ENCODE peak calls at places on chromosomes 13 and 19, in four cellular contexts. G is fibroblast of lung, B is IMR-90, M is adipocyte. I is an unnamed sample.

GRCh38 chr13:101271681-101272245 is 144.5 kb downstream of the NALCN start:
- DNase-seq in B (no peak), G (no peak), M (no peak), I (no peak)

GRCh38 chr13:20151016-20151415 is 9.8 kb downstream of the GJA3 start:
- DNase-seq in B (no peak), M (no peak), G (no peak), I (no peak)

GRCh38 chr13:90838561-90838960 is 508.9 kb upstream of the MIR17HG start:
- DNase-seq in B (no peak), M (no peak), G (no peak), I (no peak)

GRCh38 chr13:45340422-45341033 is 455 bp downstream of the TPT1 start:
- DNase-seq in M (peak; percentile 97), G (peak; percentile 94), B (peak; percentile 91), I (peak; percentile 94)

GRCh38 chr13:107361666-107362065 is 793.7 kb upstream of the ARGLU1 start:
- DNase-seq in M (no peak), B (peak; percentile 82), G (peak; percentile 54), I (no peak)

GRCh38 chr13:102460806-102461205 is 59.0 kb upstream of the FGF14 start:
- DNase-seq in M (no peak), B (no peak), G (no peak), I (no peak)

GRCh38 chr19:11203194-11204075 is 6.1 kb upstream of the KANK2 start:
- DNase-seq in M (peak; percentile 81), B (peak; percentile 71), G (peak; percentile 97), I (peak; percentile 93)

GRCh38 chr19:35120492-35120891 is 4.9 kb downstream of the FXYD3 start:
- DNase-seq in B (peak; percentile 66), M (peak; percentile 34), G (peak; percentile 38), I (no peak)

GRCh38 chr13:53255795-53256194 is 227.2 kb downstream of the OLFM4 start:
- DNase-seq in M (no peak), G (no peak), B (no peak), I (no peak)

GRCh38 chr19:47430041-47430802 is 10.9 kb upstream of the MEIS3 start:
- DNase-seq in G (peak; percentile 36), M (peak; percentile 47), B (peak; percentile 27), I (peak; percentile 72)

GRCh38 chr19:45404557-45405434 is at the start of gene PPP1R13L:
- DNase-seq in M (peak; percentile 58), G (peak; percentile 53), B (peak; percentile 56), I (no peak)

GRCh38 chr19:4664642-4665041 is 5.5 kb downstream of the MYDGF start:
- DNase-seq in M (no peak), B (no peak), G (no peak), I (no peak)

GRCh38 chr13:101474419-101474957 is 22.0 kb downstream of the ITGBL1 start:
- DNase-seq in M (peak; percentile 71), B (peak; percentile 91), G (peak; percentile 91), I (peak; percentile 84)

GRCh38 chr19:54115071-54116063 is at the start of the genes PRPF31 and TFPT:
- DNase-seq in M (peak; percentile 100), B (peak; percentile 98), G (peak; percentile 99), I (peak; percentile 99)

GRCh38 chr13:31742102-31742695 is 2.9 kb downstream of the RXFP2 start:
- DNase-seq in M (peak; percentile 91), G (peak; percentile 79), B (peak; percentile 69), I (peak; percentile 61)

GRCh38 chr13:98710521-98710920 is 42.0 kb downstream of the SLC15A1 start:
- DNase-seq in G (no peak), B (no peak), M (no peak), I (no peak)

DNA sequence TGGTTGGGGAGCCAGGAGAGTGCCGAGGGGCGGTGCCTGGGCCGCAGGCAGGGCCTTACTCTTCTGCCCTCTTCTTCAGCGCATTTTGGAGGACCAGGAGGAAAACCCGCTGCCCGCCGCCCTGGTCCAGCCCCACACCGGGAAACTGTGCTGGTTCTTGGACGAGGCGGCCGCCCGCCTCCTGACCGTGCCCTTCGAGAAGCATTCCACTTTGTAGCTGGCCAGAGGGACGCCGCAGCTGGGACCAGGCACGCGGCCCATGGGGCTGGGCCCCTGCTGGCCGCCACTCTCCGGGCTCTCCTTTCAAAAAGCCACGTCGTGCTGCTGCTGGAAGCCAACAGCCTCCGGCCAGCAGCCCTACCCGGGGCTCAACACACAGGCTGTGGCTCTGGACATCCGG is 9.4 kb downstream of the PGLS start:
- DNase-seq in G (no peak), M (no peak), B (no peak), I (no peak)
- H3K9ac ChIP-seq in G (no peak overlapping the region), M (no peak overlapping the region), B (no peak overlapping the region), I (no peak overlapping the region)

DNA sequence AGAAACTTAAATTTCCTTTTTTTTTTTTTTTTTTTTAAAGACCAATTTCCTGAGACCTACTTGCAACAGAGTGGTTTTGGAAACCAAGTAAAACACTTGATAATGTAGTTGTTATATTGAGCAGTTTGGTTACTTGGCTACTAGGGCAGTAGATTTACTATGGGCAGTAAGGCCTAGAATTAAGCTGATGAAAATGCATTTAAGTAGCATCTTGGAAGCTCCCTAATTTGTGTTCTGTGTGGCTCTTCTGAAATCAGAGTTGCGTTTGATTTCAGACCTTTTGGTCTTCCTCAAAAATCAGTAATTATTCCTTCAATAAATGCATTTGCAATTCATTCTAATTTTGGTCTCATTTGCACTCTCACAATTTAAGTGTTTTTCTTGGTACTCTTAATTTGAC is 810 bp downstream of the GPR180 start:
- DNase-seq in G (no peak), M (no peak), B (no peak), I (no peak)
- H3K9ac ChIP-seq in G (peak overlapping the region; percentile 88), M (peak overlapping the region; percentile 94), B (peak overlapping the region; percentile 90), I (peak overlapping the region; percentile 93)

GRCh38 chr19:49690073-49690655 is 752 bp upstream of the CPT1C start:
- DNase-seq in G (no peak), B (no peak), M (no peak), I (peak; percentile 22)
- H3K9ac ChIP-seq in G (no peak overlapping the region), B (peak overlapping the region; percentile 76), M (peak overlapping the region; percentile 55), I (peak overlapping the region; percentile 84)

DNA sequence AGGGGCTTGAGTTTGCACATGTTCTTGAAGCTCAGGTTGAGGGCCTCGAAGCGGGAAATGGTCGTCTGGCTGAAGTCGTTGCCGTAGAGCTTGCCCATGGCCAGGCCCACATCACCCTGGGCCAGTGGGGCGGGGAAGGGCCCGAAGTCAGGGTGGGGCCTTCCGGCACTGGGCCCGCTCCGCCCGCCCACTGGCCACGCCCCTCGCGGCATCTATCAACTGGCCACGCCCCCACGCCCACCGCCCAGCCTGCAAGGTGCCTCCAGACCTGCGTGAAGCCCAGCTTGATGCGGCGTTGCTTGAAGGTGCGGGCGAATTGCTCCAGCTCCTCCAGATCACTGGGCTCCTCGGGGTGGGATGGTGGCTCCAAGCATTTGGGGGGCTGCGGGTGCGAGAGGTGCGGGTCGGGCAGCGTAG is 19.9 kb downstream of the ZNF574 start:
- DNase-seq in B (no peak), M (no peak), G (no peak), I (no peak)
- H3K9ac ChIP-seq in B (no peak overlapping the region), M (no peak overlapping the region), G (no peak overlapping the region), I (no peak overlapping the region)

GRCh38 chr19:57615346-57615745 is 1.3 kb downstream of the ZNF134 start:
- DNase-seq in M (no peak), B (no peak), G (no peak), I (no peak)

GRCh38 chr19:57623091-57623490 is 9.0 kb downstream of the ZNF134 start:
- DNase-seq in B (no peak), M (no peak), G (no peak), I (no peak)

DNA sequence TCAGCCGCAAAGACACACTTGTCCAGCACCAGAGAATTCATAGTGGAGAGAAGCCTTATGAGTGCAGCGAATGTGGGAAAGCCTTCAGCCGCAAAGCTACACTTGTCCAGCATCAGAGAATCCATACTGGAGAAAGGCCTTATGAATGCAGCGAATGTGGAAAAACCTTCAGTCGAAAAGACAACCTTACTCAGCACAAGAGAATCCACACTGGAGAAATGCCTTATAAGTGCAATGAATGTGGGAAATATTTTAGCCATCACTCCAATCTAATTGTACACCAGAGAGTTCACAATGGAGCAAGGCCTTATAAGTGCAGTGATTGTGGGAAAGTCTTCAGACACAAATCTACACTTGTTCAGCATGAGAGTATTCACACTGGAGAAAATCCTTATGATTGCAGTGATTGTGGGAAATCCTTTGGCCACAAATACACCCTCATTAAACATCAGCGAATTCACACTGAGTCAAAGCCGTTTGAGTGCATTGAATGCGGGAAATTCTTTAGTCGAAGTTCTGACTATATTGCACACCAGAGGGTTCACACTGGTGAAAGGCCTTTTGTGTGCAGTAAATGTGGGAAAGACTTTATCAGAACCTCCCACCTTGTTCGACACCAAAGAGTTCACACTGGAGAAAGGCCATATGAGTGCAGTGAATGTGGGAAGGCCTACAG is 6.8 kb downstream of the ZNF134 start:
- DNase-seq in G (peak; percentile 47), B (peak; percentile 15), M (no peak), I (no peak)
- H3K9ac ChIP-seq in G (no peak overlapping the region), B (no peak overlapping the region), M (no peak overlapping the region), I (no peak overlapping the region)

DNA sequence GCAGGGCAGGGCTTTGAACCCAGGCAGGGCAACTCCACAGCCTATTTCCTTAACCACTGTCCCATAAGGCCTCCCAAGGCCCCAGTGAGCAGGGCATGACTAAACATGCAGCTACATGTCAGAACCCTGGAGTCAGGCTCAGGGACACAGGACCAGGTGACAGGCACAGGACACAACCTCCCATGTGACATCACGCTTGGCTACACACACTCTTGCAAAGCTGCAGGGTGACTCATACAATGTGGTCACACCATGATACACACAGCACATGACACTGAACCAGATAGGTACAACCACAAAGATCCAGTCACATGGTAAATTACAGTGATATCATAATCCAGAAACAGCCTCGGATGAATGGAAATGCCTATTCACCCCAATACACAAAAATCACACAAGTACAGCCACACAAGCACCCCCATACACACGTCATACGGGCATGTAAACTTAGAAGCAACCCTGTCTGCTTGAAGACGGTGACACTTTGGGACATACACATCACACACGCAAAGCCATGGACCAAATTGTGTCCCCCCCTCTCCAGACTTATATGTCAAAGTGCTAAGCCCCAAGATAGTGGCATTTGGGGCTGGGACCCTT is 14.5 kb downstream of the KLK4 start:
- DNase-seq in G (peak; percentile 37), M (no peak), B (peak; percentile 65), I (peak; percentile 1)
- H3K9ac ChIP-seq in G (no peak overlapping the region), M (no peak overlapping the region), B (no peak overlapping the region), I (peak overlapping the region; percentile 23)

GRCh38 chr19:3442487-3443071 is 37.7 kb downstream of the SMIM24 start:
- DNase-seq in B (no peak), M (no peak), G (no peak), I (no peak)
- H3K9ac ChIP-seq in B (no peak overlapping the region), M (no peak overlapping the region), G (no peak overlapping the region), I (no peak overlapping the region)